ENCODE peak calls at places on chromosome 6, in nine cellular contexts. F is AG08396; M is mammary epithelial cell; E is HTR-8/SVneo; Q is neuronal stem cell; K is breast epithelium; N is activated effector memory CD4-positive, alpha-beta T cell treated with anti-CD3 and anti-CD28 coated beads, Interleukin-2, amount 50 U/mL, for 16 hours; D is pons; P is hepatocyte. H is an unnamed sample.

GRCh38 chr6:32845381-32845884 is 1.6 kb upstream of the PSMB8 start:
- DNase-seq in P (no peak), D (peak), N (peak), K (no peak), M (no peak), E (no peak), Q (no peak), F (no peak), H (no peak)

GRCh38 chr6:1394591-1395463 is 5.5 kb downstream of the FOXF2 start:
- DNase-seq in D (no peak), Q (peak), E (no peak), N (no peak), F (no peak), P (no peak), M (no peak), K (no peak), H (no peak)

GRCh38 chr6:44696686-44697085 is 309.2 kb downstream of the CDC5L start:
- DNase-seq in E (no peak), M (no peak), Q (no peak), F (no peak), D (no peak), N (no peak), P (no peak), K (no peak), H (no peak)

GRCh38 chr6:28794175-28795002 is 129.4 kb downstream of the TRIM27 start:
- DNase-seq in N (no peak), K (no peak), M (peak), F (no peak), D (no peak), E (no peak), P (peak), Q (no peak), H (no peak)

GRCh38 chr6:45832063-45832462 is 183.6 kb downstream of the CLIC5 start:
- DNase-seq in E (no peak), P (no peak), N (no peak), F (no peak), Q (no peak), K (no peak), M (no peak), D (no peak), H (no peak)

GRCh38 chr6:148814082-148814790 is 67.4 kb downstream of the UST start:
- DNase-seq in N (no peak), M (no peak), K (no peak), D (no peak), E (no peak), Q (no peak), F (no peak), P (no peak), H (no peak)

GRCh38 chr6:71294121-71294523 is 5.5 kb downstream of the OGFRL1 start:
- DNase-seq in P (no peak), E (no peak), K (no peak), N (no peak), Q (no peak), F (peak), M (no peak), D (peak), H (peak)

GRCh38 chr6:25053875-25054371 is 118.2 kb upstream of the RIPOR2 start:
- DNase-seq in K (no peak), E (no peak), N (no peak), F (peak), P (no peak), D (no peak), Q (no peak), M (peak), H (no peak)

GRCh38 chr6:51678905-51679620 is 408.4 kb downstream of the PKHD1 start:
- DNase-seq in M (peak), D (no peak), K (no peak), E (no peak), N (no peak), F (no peak), P (no peak), Q (no peak), H (no peak)

GRCh38 chr6:57276946-57277345 is 40.5 kb upstream of the PRIM2 start:
- DNase-seq in E (no peak), N (no peak), P (no peak), Q (no peak), K (no peak), D (no peak), F (peak), M (no peak), H (no peak)

GRCh38 chr6:28136585-28137457 is 4.9 kb upstream of the ZKSCAN8 start:
- DNase-seq in E (peak), N (peak), Q (peak), F (peak), P (peak), M (peak), D (peak), K (peak), H (peak)

GRCh38 chr6:163960128-163960527 is 545.6 kb downstream of the QKI start:
- DNase-seq in P (no peak), D (no peak), Q (no peak), N (no peak), M (no peak), K (no peak), E (no peak), F (no peak), H (no peak)

GRCh38 chr6:31978831-31979230 is 3.0 kb upstream of the C4A start:
- DNase-seq in Q (no peak), P (no peak), E (no peak), F (no peak), M (no peak), N (no peak), D (no peak), K (no peak), H (no peak)

GRCh38 chr6:111625511-111626331 is 20.0 kb upstream of the TRAF3IP2 start:
- DNase-seq in Q (no peak), D (peak), K (no peak), F (peak), N (no peak), E (no peak), M (peak), P (no peak), H (no peak)

GRCh38 chr6:169669889-169670288 is 31.9 kb downstream of the WDR27 start:
- DNase-seq in K (no peak), Q (no peak), N (no peak), E (no peak), F (no peak), P (no peak), M (no peak), D (peak), H (no peak)

GRCh38 chr6:35562060-35562459 is 49.4 kb upstream of the TULP1 start:
- DNase-seq in K (no peak), M (no peak), Q (no peak), D (no peak), F (no peak), P (peak), E (no peak), N (no peak), H (no peak)

GRCh38 chr6:33851959-33852358 is 48.2 kb upstream of the MLN start:
- DNase-seq in F (peak), M (no peak), Q (peak), P (peak), E (peak), D (no peak), K (no peak), N (no peak), H (no peak)

GRCh38 chr6:2943564-2943955 is 27.8 kb downstream of the SERPINB6 start:
- DNase-seq in P (no peak), F (no peak), E (no peak), N (peak), Q (no peak), D (no peak), M (no peak), K (no peak), H (no peak)

GRCh38 chr6:21616005-21616404 is 22.5 kb downstream of the SOX4 start:
- DNase-seq in M (no peak), Q (no peak), K (no peak), F (no peak), P (no peak), D (no peak), N (no peak), E (no peak), H (no peak)

H was measured in smooth muscle cell of the brain vasculature.